ENCODE peak calls at places on chromosomes 2 and 18, in four cellular contexts. S is T follicular helper cell; R is activated T-cell treated with anti-CD3 and anti-CD28 coated beads, Interleukin-2, amount 50 U/mL, for 4 hours; V is GM12891. U is an unnamed sample.

GRCh38 chr2:162075689-162076132 is 1.7 kb upstream of the DPP4 start:
- DNase-seq in R (no peak), V (no peak), S (no peak), U (no peak)

GRCh38 chr18:13256444-13257305 is 38.1 kb downstream of the LDLRAD4 start:
- DNase-seq in V (no peak), R (no peak), S (no peak), U (no peak)

GRCh38 chr2:27018142-27018541 is 14.6 kb upstream of the TMEM214 start:
- DNase-seq in V (no peak), R (no peak), S (no peak), U (no peak)

GRCh38 chr18:78255013-78255412 is 724.6 kb upstream of the SALL3 start:
- DNase-seq in S (no peak), R (no peak), V (no peak), U (no peak)

GRCh38 chr2:151325696-151326095 is 31.7 kb upstream of the TNFAIP6 start:
- DNase-seq in S (no peak), V (no peak), R (no peak), U (no peak)

GRCh38 chr2:74856004-74856578 is 22.2 kb downstream of the HK2 start:
- DNase-seq in R (no peak), V (no peak), S (no peak), U (no peak)

GRCh38 chr2:26691881-26692813 is at the start of gene KCNK3:
- DNase-seq in V (peak; percentile 49), S (no peak), R (no peak), U (peak; percentile 23)

GRCh38 chr2:10192392-10192791 is 69.9 kb downstream of the RRM2 start:
- DNase-seq in R (no peak), V (no peak), S (no peak), U (no peak)